ENCODE peak calls at places on chromosome X, in four cellular contexts. I, V, S and J are unnamed samples.

GRCh38 chrX:45760187-45760742 is 559.6 kb upstream of the DIPK2B start:
- DNase-seq in S (no peak), I (no peak), V (no peak), J (no peak)

GRCh38 chrX:357693-358471 is 28.8 kb downstream of the PPP2R3B start:
- DNase-seq in S (no peak), V (peak), I (peak), J (peak)

GRCh38 chrX:125203737-125204578 is 115.7 kb upstream of the TEX13C start:
- DNase-seq in I (no peak), V (no peak), S (no peak), J (peak)

GRCh38 chrX:69305333-69306062 is 140.2 kb upstream of the PJA1 start:
- DNase-seq in V (no peak), I (no peak), S (no peak), J (peak)

GRCh38 chrX:154396948-154397887 is 959 bp upstream of the RPL10 start:
- DNase-seq in S (peak), V (peak), I (peak), J (peak)

GRCh38 chrX:120302434-120302833 is 8.8 kb downstream of the TMEM255A start:
- DNase-seq in S (no peak), V (no peak), I (no peak), J (no peak)

GRCh38 chrX:8815460-8816065 is 14.4 kb upstream of the FAM9A start:
- DNase-seq in S (no peak), I (peak), V (peak), J (peak)

GRCh38 chrX:124217289-124218251 is 114.9 kb upstream of the TEX13D start:
- DNase-seq in S (no peak), I (no peak), V (peak), J (peak)

GRCh38 chrX:38891641-38892413 is 90.6 kb downstream of the MID1IP1 start:
- DNase-seq in I (peak), S (no peak), V (peak), J (peak)

GRCh38 chrX:155070663-155070974 is 317 bp downstream of the CMC4 start:
- DNase-seq in I (no peak), V (no peak), S (no peak), J (no peak)

GRCh38 chrX:68428431-68428830 is 4.9 kb downstream of the OPHN1 start:
- DNase-seq in I (peak), S (no peak), V (peak), J (peak)

GRCh38 chrX:33726281-33727160 is 405.6 kb downstream of the FAM47A start:
- DNase-seq in I (no peak), V (no peak), S (peak), J (no peak)

GRCh38 chrX:100316987-100317386 is 93.1 kb downstream of the PCDH19 start:
- DNase-seq in I (no peak), V (peak), S (no peak), J (peak)

GRCh38 chrX:150761176-150761818 is 68.1 kb downstream of the MTMR1 start:
- DNase-seq in S (no peak), V (no peak), I (no peak), J (no peak)

GRCh38 chrX:22987452-22987851 is 12.3 kb upstream of the DDX53 start:
- DNase-seq in I (peak), V (peak), S (no peak), J (peak)

GRCh38 chrX:45842207-45842900 is 641.7 kb upstream of the DIPK2B start:
- DNase-seq in V (peak), S (no peak), I (no peak), J (no peak)

GRCh38 chrX:69179380-69179911 is 14.2 kb upstream of the PJA1 start:
- DNase-seq in V (peak), I (peak), S (no peak), J (no peak)

GRCh38 chrX:30706216-30706775 is 53.1 kb downstream of the GK start:
- DNase-seq in S (no peak), V (no peak), I (no peak), J (no peak)

GRCh38 chrX:154529206-154529612 is 13.2 kb upstream of the FAM3A start:
- DNase-seq in S (peak), V (no peak), I (peak), J (no peak)

GRCh38 chrX:154477891-154478477 is 1.1 kb downstream of the LAGE3 start:
- DNase-seq in V (no peak), S (no peak), I (no peak), J (peak)

GRCh38 chrX:136778914-136779313 is 1.8 kb downstream of the ARHGEF6 start:
- DNase-seq in V (no peak), I (no peak), S (no peak), J (no peak)

GRCh38 chrX:132786217-132786616 is 172.2 kb downstream of the HS6ST2 start:
- DNase-seq in S (no peak), I (no peak), V (peak), J (peak)

GRCh38 chrX:39556056-39556455 is 541.7 kb downstream of the BCOR start:
- DNase-seq in V (no peak), I (no peak), S (no peak), J (no peak)

GRCh38 chrX:44915361-44915868 is 42.4 kb downstream of the KDM6A start:
- DNase-seq in S (no peak), I (peak), V (peak), J (no peak)

GRCh38 chrX:72054776-72055495 is 76.8 kb downstream of the RTL5 start:
- DNase-seq in I (no peak), V (no peak), S (no peak), J (no peak)

GRCh38 chrX:109855501-109855900 is 122.4 kb upstream of the ACSL4 start:
- DNase-seq in I (no peak), S (no peak), V (no peak), J (no peak)

GRCh38 chrX:39258331-39258730 is 457.1 kb downstream of the MID1IP1 start:
- DNase-seq in S (no peak), V (peak), I (no peak), J (peak)

GRCh38 chrX:39525758-39526157 is 572.0 kb downstream of the BCOR start:
- DNase-seq in V (no peak), I (no peak), S (no peak), J (no peak)

GRCh38 chrX:9420513-9420912 is 44.3 kb upstream of the TBL1X start:
- DNase-seq in V (no peak), S (no peak), I (peak), J (no peak)

GRCh38 chrX:10597871-10598270 is 22.5 kb downstream of the MID1 start:
- DNase-seq in I (peak), S (no peak), V (no peak), J (peak)

GRCh38 chrX:77431227-77431626 is 16.0 kb upstream of the FGF16 start:
- DNase-seq in S (no peak), I (peak), V (peak), J (peak)

GRCh38 chrX:53073115-53073581 is 9.0 kb upstream of the TSPYL2 start:
- DNase-seq in I (no peak), V (no peak), S (no peak), J (no peak)

GRCh38 chrX:155094468-155095061 is 23.3 kb downstream of the BRCC3 start:
- DNase-seq in I (peak), S (peak), V (no peak), J (peak)

GRCh38 chrX:72030431-72030830 is 101.3 kb downstream of the RTL5 start:
- DNase-seq in V (no peak), S (no peak), I (no peak), J (no peak)

GRCh38 chrX:72041901-72042859 is 89.5 kb downstream of the RTL5 start:
- DNase-seq in I (peak), V (peak), S (no peak), J (peak)

GRCh38 chrX:10414872-10415703 is 205.3 kb downstream of the MID1 start:
- DNase-seq in I (peak), S (no peak), V (peak), J (peak)

GRCh38 chrX:70439016-70439415 is 5.6 kb upstream of the DLG3 start:
- DNase-seq in S (peak), V (peak), I (no peak), J (peak)
- H2AFZ ChIP-seq in S (no peak), V (no peak), I (peak), J (no peak)

DNA sequence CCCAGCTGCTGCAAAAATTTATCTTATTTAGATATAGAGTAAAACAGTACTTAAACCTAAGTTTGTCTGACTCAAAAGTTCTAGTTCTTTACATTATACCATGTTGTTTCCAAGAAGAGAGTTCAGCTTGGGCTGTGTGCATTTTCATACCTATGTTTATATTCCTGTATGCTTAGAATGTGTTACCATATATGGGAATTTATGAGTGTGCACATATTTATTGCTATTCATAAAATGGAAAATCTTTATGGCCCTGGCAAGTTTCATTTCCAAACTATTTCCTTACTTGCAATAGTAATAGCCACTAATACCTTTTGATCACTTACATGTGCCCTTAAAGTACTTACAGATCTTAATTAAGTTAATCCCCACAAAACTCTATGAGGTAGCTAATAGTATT is 2.6 kb downstream of the HEPH start:
- DNase-seq in S (no peak), I (no peak), V (no peak), J (no peak)
- H2AFZ ChIP-seq in S (no peak), I (no peak), V (no peak), J (no peak)

DNA sequence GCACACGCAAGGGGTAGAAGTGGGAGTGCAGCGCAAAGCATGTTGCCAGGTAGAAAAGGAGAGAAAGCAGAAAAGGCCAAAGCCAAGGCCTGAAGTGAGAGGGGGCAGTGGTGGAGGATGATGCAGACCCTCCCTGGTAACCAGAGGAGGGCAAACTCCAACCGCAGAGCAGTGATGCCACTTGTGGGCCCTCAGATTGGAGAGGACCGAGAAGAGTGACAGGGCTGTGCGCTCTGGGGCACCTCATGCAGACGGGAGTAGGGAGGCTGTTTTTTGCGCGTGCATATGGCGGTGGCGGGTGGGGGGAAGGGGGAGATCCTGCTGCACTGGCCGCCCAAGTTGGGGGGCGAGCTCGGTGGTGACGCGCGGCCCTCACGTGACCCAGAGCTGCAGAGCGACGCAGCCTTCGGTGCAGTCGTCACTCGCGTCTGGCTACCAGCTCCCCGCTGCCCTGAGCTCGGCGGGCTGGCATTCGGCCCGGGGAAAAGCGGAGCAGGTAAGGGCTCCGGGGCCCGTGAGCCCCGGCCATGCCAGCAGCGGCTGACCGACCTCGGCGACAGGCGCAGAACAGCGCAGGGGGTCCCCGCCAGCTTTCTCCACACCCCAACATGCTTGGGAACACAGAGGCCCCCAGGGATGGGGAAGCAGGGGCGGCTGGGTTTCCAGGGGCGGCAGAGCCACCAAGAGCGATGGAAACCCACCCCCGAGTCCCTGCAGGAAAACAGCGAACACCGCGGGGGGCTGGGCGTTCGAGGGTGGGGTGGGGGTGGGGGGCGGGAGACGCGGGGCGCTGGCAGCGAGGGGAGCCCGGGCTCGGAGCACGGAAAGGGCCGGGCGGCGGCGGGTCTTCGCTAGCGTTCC is at the start of gene BEX3:
- DNase-seq in I (peak), V (peak), S (peak), J (peak)
- H2AFZ ChIP-seq in I (peak), V (peak), S (peak), J (peak)

GRCh38 chrX:111914398-111915092 is 38.6 kb downstream of the TRPC5OS start:
- DNase-seq in I (peak), S (peak), V (no peak), J (peak)

GRCh38 chrX:111917591-111917990 is 41.6 kb downstream of the TRPC5OS start:
- DNase-seq in S (no peak), I (no peak), V (no peak), J (no peak)
- H2AFZ ChIP-seq in S (no peak), I (no peak), V (no peak), J (no peak)

GRCh38 chrX:48918303-48918643 is 551 bp downstream of the PIM2 start:
- DNase-seq in I (no peak), S (no peak), V (no peak), J (no peak)

GRCh38 chrX:48919947-48920712 is 1.3 kb upstream of the PIM2 start:
- DNase-seq in I (no peak), S (no peak), V (no peak), J (no peak)

GRCh38 chrX:48918644-48919340 is at the start of gene PIM2:
- DNase-seq in I (peak), V (peak), S (peak), J (peak)

GRCh38 chrX:48920713-48921104 is 1.9 kb upstream of the PIM2 start:
- DNase-seq in I (no peak), V (no peak), S (no peak), J (no peak)

DNA sequence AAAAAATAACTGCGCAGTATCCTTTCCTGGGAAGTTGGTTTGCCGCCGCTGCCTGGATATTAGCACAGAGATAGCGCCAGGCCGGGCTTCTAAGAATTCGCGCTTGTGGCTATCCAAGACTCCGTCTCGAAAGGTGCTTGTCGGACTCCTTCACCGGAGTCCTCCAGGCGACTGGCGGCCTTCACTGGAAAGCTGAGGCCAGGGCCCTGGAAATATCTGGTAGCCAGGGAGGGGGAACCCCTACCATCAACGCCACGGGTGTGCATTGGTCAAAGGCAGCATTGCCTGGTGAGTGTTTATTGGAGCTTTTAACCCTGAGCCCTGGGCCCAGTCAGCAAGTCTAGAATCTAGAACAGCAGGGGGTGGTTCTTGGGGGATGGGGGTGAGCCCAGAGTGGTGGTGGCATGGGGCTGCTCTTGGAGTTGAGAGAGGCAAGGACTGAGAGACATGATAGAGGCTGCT is 567 bp upstream of the PIM2 start:
- DNase-seq in S (no peak), V (no peak), I (no peak), J (peak)
- H2AFZ ChIP-seq in S (no peak), V (no peak), I (peak), J (no peak)

GRCh38 chrX:17888421-17888820 is 27.3 kb upstream of the RAI2 start:
- DNase-seq in S (no peak), I (no peak), V (no peak), J (no peak)
- H2AFZ ChIP-seq in S (no peak), I (no peak), V (no peak), J (no peak)